ENCODE peak calls at places on chromosomes 13 and 19, in seven cellular contexts. Z is H1, E is IMR-90, H is tibial nerve, A is body of pancreas, X is upper lobe of left lung, V is stomach. M is an unnamed sample.

GRCh38 chr19:42132851-42133528 is 744 bp upstream of the POU2F2 start:
- DNase-seq in V (peak; percentile 78), A (peak; percentile 85), E (no peak), X (peak; percentile 96), H (peak; percentile 35), Z (peak; percentile 70), M (no peak)

GRCh38 chr13:93922063-93922462 is 557.4 kb downstream of the DCT start:
- DNase-seq in A (no peak), E (no peak), V (no peak), H (no peak), Z (no peak), X (no peak), M (no peak)

GRCh38 chr19:30228113-30228725 is 144.0 kb upstream of the ZNF536 start:
- DNase-seq in A (no peak), H (no peak), E (no peak), Z (no peak), X (no peak), V (no peak), M (no peak)

GRCh38 chr13:21517576-21517975 is 58.5 kb upstream of the ZDHHC20 start:
- DNase-seq in X (peak; percentile 70), V (no peak), A (no peak), H (no peak), Z (no peak), E (no peak), M (no peak)

GRCh38 chr19:58581227-58582141 is 8.3 kb upstream of the MZF1 start:
- DNase-seq in H (peak; percentile 77), X (peak; percentile 91), E (peak; percentile 91), Z (peak; percentile 92), A (peak; percentile 80), V (peak; percentile 89), M (peak; percentile 90)

GRCh38 chr13:104900186-104900817 is 1635.2 kb downstream of the EFNB2 start:
- DNase-seq in A (no peak), H (no peak), E (no peak), Z (no peak), X (no peak), V (no peak), M (no peak)

GRCh38 chr19:32219881-32220552 is 125.4 kb upstream of the ZNF507 start:
- DNase-seq in A (no peak), V (no peak), E (no peak), X (no peak), H (peak; percentile 43), Z (no peak), M (no peak)

GRCh38 chr19:35729763-35730162 is 12.0 kb downstream of the KMT2B start:
- DNase-seq in V (no peak), E (no peak), X (no peak), Z (no peak), A (no peak), H (no peak), M (no peak)

GRCh38 chr13:32019612-32020233 is 11.9 kb upstream of the FRY start:
- DNase-seq in V (no peak), X (no peak), E (peak; percentile 81), Z (no peak), H (no peak), A (peak; percentile 56), M (no peak)

GRCh38 chr19:982567-983170 is 1.5 kb upstream of the WDR18 start:
- DNase-seq in X (peak; percentile 97), E (peak; percentile 31), Z (peak; percentile 50), V (peak; percentile 79), H (no peak), A (peak; percentile 81), M (no peak)

GRCh38 chr13:27211771-27212364 is 39.5 kb upstream of the RPL21 start:
- DNase-seq in X (peak; percentile 58), E (peak; percentile 86), V (no peak), Z (no peak), A (no peak), H (no peak), M (no peak)

GRCh38 chr13:37747071-37747612 is 122.4 kb downstream of the TRPC4 start:
- DNase-seq in V (no peak), A (no peak), H (no peak), X (no peak), E (peak; percentile 87), Z (no peak), M (no peak)

GRCh38 chr19:13146763-13147563 is 3.2 kb downstream of the STX10 start:
- DNase-seq in A (no peak), E (no peak), H (no peak), X (no peak), Z (no peak), V (peak; percentile 63), M (no peak)

GRCh38 chr13:48159436-48160225 is 64.7 kb upstream of the MED4 start:
- DNase-seq in V (no peak), X (no peak), Z (peak; percentile 33), A (no peak), H (no peak), E (no peak), M (no peak)

GRCh38 chr13:31436478-31436877 is 236.7 kb downstream of the B3GLCT start:
- DNase-seq in X (no peak), E (no peak), Z (no peak), A (no peak), H (no peak), V (no peak), M (no peak)

GRCh38 chr13:52011690-52012511 is at the start of gene ALG11:
- DNase-seq in V (peak; percentile 100), A (peak; percentile 100), H (peak; percentile 99), Z (peak; percentile 97), E (peak; percentile 97), X (peak; percentile 99), M (peak; percentile 98)
- H3K27ac ChIP-seq in V (peak within 1 kb of the TSS; percentile 83), A (peak within 1 kb of the TSS; percentile 8), H (peak within 1 kb of the TSS; percentile 64), Z (peak within 1 kb of the TSS; percentile 79), E (peak within 1 kb of the TSS; percentile 62), X (peak within 1 kb of the TSS; percentile 48), M (peak within 1 kb of the TSS; percentile 78)

DNA sequence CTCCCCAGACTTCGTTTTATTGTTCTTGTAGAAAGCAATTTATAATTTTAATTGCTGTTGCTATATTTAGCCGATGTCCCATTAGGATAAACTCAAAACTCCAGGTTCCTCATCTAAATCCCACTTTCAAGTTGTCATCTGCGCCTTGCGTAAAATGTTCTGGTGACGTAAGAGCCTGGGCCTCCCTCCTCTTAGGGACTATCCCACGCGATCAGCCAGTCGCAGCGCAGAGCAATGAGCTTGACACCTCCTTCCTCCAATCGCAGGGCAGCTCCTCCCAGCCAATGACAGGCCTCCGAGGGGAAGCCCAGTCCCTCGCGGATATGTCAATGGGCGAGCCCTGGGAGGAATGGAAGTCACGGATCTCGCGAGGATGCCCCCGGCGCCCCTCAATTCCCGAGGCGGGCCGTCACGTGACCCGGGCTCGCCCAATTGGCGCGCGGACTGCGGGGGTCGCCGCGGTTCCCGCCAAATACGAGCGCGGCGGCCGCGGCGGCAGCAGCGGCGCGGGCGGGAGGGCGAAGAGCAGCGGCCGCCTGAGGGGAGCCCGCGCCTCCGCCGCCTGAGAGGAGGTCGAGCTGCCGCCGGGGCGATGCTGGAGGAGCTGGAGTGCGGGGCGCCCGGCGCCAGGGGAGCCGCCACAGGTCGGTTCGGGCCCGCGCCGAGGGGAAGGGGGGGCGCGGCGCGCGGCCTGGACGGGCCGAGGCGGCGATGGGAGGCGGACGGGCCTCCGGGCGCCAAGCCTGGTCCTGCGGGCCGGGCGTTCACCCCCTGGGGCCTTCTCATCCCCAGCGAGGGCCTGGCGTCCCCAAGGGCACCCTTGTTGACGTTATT is at the start of gene CHAF1A:
- DNase-seq in V (peak; percentile 99), E (peak; percentile 100), X (peak; percentile 99), H (peak; percentile 98), A (peak; percentile 99), Z (peak; percentile 99), M (peak; percentile 100)
- TF ChIP-seq POLR2A in V (no peak), E (peak; percentile 59), X (no peak), H (peak; percentile 92), A (peak; percentile 54), Z (peak; percentile 76), M (peak; percentile 75)

GRCh38 chr19:3456925-3457530 is 23.3 kb downstream of the SMIM24 start:
- DNase-seq in E (no peak), A (no peak), H (no peak), X (peak; percentile 55), Z (no peak), V (no peak), M (no peak)
- H3K27ac ChIP-seq in E (no peak overlapping the region), A (no peak overlapping the region), H (peak overlapping the region; percentile 66), X (peak overlapping the region; percentile 87), Z (no peak overlapping the region), V (peak overlapping the region; percentile 79), M (peak overlapping the region; percentile 96)

GRCh38 chr19:46601318-46602224 is at the start of gene CALM3:
- DNase-seq in Z (no peak), A (no peak), E (no peak), H (no peak), V (no peak), X (peak; percentile 81), M (no peak)
- TF ChIP-seq POLR2A in Z (no peak), A (peak; percentile 92), E (peak; percentile 64), H (peak; percentile 90), V (no peak), X (peak; percentile 40), M (no peak)

GRCh38 chr19:3986260-3987041 is 1.2 kb upstream of the EEF2 start:
- DNase-seq in H (no peak), Z (no peak), X (no peak), V (peak; percentile 57), A (peak; percentile 66), E (peak; percentile 73), M (no peak)
- H3K27ac ChIP-seq in H (peak overlapping the region; percentile 46), Z (no peak overlapping the region), X (peak overlapping the region; percentile 90), V (peak overlapping the region; percentile 96), A (no peak overlapping the region), E (peak overlapping the region; percentile 39), M (peak overlapping the region; percentile 92)

GRCh38 chr19:45370410-45371204 is at the start of gene ERCC2:
- DNase-seq in E (peak; percentile 99), V (peak; percentile 100), Z (peak; percentile 93), H (peak; percentile 99), A (peak; percentile 99), X (peak; percentile 95), M (no peak)
- TF ChIP-seq POLR2A in E (no peak), V (no peak), Z (no peak), H (peak; percentile 49), A (peak; percentile 34), X (no peak), M (no peak)

GRCh38 chr19:8148410-8149231 is 771 bp downstream of the FBN3 start:
- DNase-seq in X (peak; percentile 84), H (no peak), A (peak; percentile 44), E (no peak), V (no peak), Z (peak; percentile 70), M (no peak)

GRCh38 chr19:8149261-8150094 is at the start of gene FBN3:
- DNase-seq in E (no peak), A (no peak), Z (no peak), V (no peak), H (no peak), X (peak; percentile 87), M (no peak)

GRCh38 chr19:8151499-8152035 is 2.2 kb upstream of the FBN3 start:
- DNase-seq in X (no peak), V (no peak), E (no peak), A (no peak), H (no peak), Z (no peak), M (no peak)

GRCh38 chr19:8150178-8150865 is 930 bp upstream of the FBN3 start:
- DNase-seq in A (no peak), V (no peak), Z (no peak), H (no peak), X (no peak), E (no peak), M (no peak)

GRCh38 chr19:8150998-8151397 is 1.6 kb upstream of the FBN3 start:
- DNase-seq in Z (no peak), A (no peak), X (no peak), H (no peak), V (no peak), E (no peak), M (no peak)
- H3K27ac ChIP-seq in Z (no peak overlapping the region), A (no peak overlapping the region), X (no peak overlapping the region), H (no peak overlapping the region), V (no peak overlapping the region), E (no peak overlapping the region), M (no peak overlapping the region)